ENCODE peak calls at places on chromosomes 2 and 18, in seven cellular contexts. One of them, this sample, is unnamed. For H3K4me1, the result is how much of the 10 kb centered on the place peaks cover.

GRCh38 chr2:37636209-37637077 is 35.0 kb downstream of the CDC42EP3 start:
- DNase-seq in adrenal gland: no peak
- DNase-seq in tibial nerve: no peak
- DNase-seq in prostate gland: no peak
- DNase-seq in IMR-90: no peak
- DNase-seq in stomach: no peak
- DNase-seq in transverse colon: no peak
- DNase-seq in this sample: no peak

GRCh38 chr2:70895249-70895648 is 40.5 kb upstream of the ATP6V1B1 start:
- DNase-seq in tibial nerve: no peak
- DNase-seq in adrenal gland: no peak
- DNase-seq in IMR-90: no peak
- DNase-seq in transverse colon: no peak
- DNase-seq in prostate gland: no peak
- DNase-seq in stomach: peak
- DNase-seq in this sample: no peak

GRCh38 chr18:73614812-73615211 is 532.8 kb downstream of the FBXO15 start:
- DNase-seq in transverse colon: no peak
- DNase-seq in IMR-90: peak
- DNase-seq in tibial nerve: no peak
- DNase-seq in stomach: no peak
- DNase-seq in prostate gland: no peak
- DNase-seq in adrenal gland: no peak
- DNase-seq in this sample: no peak

GRCh38 chr18:79579807-79580480 is 99.7 kb upstream of the CTDP1 start:
- DNase-seq in prostate gland: no peak
- DNase-seq in adrenal gland: no peak
- DNase-seq in tibial nerve: peak
- DNase-seq in stomach: no peak
- DNase-seq in IMR-90: no peak
- DNase-seq in transverse colon: peak
- DNase-seq in this sample: no peak

GRCh38 chr2:11558206-11558886 is 24.5 kb downstream of the GREB1 start:
- DNase-seq in stomach: no peak
- DNase-seq in transverse colon: no peak
- DNase-seq in IMR-90: no peak
- DNase-seq in tibial nerve: no peak
- DNase-seq in adrenal gland: no peak
- DNase-seq in prostate gland: no peak
- DNase-seq in this sample: no peak

GRCh38 chr2:74461187-74462053 is 3.2 kb downstream of the WBP1 start:
- DNase-seq in stomach: no peak
- DNase-seq in prostate gland: no peak
- DNase-seq in IMR-90: no peak
- DNase-seq in tibial nerve: no peak
- DNase-seq in transverse colon: no peak
- DNase-seq in adrenal gland: no peak
- DNase-seq in this sample: no peak

GRCh38 chr2:127884436-127884835 is 1.3 kb downstream of the AMMECR1L start:
- DNase-seq in prostate gland: no peak
- DNase-seq in transverse colon: peak
- DNase-seq in adrenal gland: peak
- DNase-seq in tibial nerve: no peak
- DNase-seq in IMR-90: peak
- DNase-seq in stomach: no peak
- DNase-seq in this sample: no peak

GRCh38 chr2:233912799-233913423 is 4.3 kb upstream of the TRPM8 start:
- DNase-seq in adrenal gland: no peak
- DNase-seq in transverse colon: no peak
- DNase-seq in IMR-90: peak
- DNase-seq in stomach: no peak
- DNase-seq in prostate gland: no peak
- DNase-seq in tibial nerve: no peak
- DNase-seq in this sample: no peak

GRCh38 chr2:98730851-98731708 is at the start of gene MGAT4A:
- DNase-seq in transverse colon: peak
- DNase-seq in adrenal gland: peak
- DNase-seq in IMR-90: no peak
- DNase-seq in prostate gland: peak
- DNase-seq in stomach: peak
- DNase-seq in tibial nerve: peak
- DNase-seq in this sample: peak
- TF ChIP-seq CTCF in transverse colon: peak
- TF ChIP-seq CTCF in adrenal gland: peak
- TF ChIP-seq CTCF in IMR-90: peak
- TF ChIP-seq CTCF in prostate gland: no peak
- TF ChIP-seq CTCF in stomach: no peak
- TF ChIP-seq CTCF in tibial nerve: no peak
- TF ChIP-seq CTCF in this sample: peak

DNA sequence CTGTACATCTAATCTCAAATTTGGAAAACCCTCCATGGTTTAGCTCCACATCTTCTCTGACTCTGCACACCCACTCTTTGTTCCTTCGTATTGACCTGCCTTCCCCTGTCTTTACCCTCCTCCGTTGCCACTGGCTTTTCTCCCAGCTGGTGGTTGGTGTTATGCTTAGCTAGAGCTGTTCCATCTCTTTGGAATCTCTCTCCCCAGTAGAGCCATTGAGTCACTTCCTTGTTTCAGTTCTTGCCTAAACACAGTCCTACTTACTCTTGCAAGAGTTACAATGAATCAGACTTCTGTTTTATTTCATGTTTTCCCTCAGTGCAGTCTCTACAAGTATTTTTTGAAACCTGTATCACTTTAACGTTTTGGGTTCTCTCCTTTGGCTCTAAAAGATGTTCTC is 263.9 kb downstream of the LTBP1 start:
- DNase-seq in IMR-90: peak
- DNase-seq in tibial nerve: no peak
- DNase-seq in transverse colon: no peak
- DNase-seq in prostate gland: no peak
- DNase-seq in adrenal gland: no peak
- DNase-seq in stomach: no peak
- DNase-seq in this sample: no peak
- H3K4me1 ChIP-seq in IMR-90: under half
- H3K4me1 ChIP-seq in tibial nerve: under half
- H3K4me1 ChIP-seq in transverse colon: under half
- H3K4me1 ChIP-seq in prostate gland: under half
- H3K4me1 ChIP-seq in adrenal gland: under half
- H3K4me1 ChIP-seq in stomach: under half
- H3K4me1 ChIP-seq in this sample: under half

DNA sequence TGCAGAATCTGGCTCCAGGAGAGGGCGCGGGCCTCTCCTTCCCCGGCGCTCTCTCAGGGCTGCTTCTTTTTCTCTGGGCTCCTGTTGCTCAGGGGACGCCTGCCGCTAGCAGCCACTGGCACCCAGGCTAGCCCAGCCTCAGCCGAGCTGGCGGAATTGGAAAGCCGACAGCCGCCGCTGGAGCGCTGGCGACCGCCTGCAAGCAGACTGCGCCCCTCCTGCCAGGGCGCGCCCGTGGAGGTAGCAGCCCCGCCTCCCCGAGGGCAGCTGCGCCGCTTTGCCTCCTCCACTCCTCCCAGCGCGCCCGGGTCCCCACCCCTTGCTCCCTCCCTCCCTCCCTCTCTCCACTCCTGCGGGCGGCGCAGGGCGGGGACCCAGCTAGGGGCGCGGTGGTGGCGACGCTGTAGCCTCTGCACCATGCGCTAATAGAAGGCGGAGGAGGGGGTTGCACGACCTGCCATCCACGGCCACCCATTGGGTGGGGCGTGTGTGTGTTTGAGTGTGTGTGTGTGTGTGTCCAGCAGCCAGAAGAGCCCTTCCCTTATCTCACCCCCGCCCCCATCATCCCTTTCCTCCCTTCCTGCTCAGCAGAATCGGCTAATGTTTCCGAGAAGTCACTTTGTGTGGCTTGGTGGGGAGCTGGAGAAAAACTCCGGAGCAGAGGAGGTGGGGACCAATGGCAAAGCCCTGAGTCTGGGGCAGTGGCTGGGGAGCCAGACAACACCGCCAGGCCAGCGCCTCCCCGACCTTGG is at the start of gene SCN9A:
- DNase-seq in stomach: peak
- DNase-seq in prostate gland: peak
- DNase-seq in tibial nerve: peak
- DNase-seq in IMR-90: peak
- DNase-seq in adrenal gland: peak
- DNase-seq in transverse colon: peak
- DNase-seq in this sample: peak
- TF ChIP-seq POLR2A in stomach: no peak
- TF ChIP-seq POLR2A in prostate gland: no peak
- TF ChIP-seq POLR2A in tibial nerve: peak
- TF ChIP-seq POLR2A in IMR-90: no peak
- TF ChIP-seq POLR2A in adrenal gland: no peak
- TF ChIP-seq POLR2A in transverse colon: peak
- TF ChIP-seq POLR2A in this sample: peak

GRCh38 chr2:219160186-219161017 is at the start of gene NHEJ1:
- DNase-seq in tibial nerve: peak
- DNase-seq in adrenal gland: peak
- DNase-seq in transverse colon: peak
- DNase-seq in prostate gland: peak
- DNase-seq in stomach: peak
- DNase-seq in IMR-90: peak
- DNase-seq in this sample: peak
- TF ChIP-seq CTCF in tibial nerve: peak
- TF ChIP-seq CTCF in adrenal gland: peak
- TF ChIP-seq CTCF in transverse colon: peak
- TF ChIP-seq CTCF in prostate gland: peak
- TF ChIP-seq CTCF in stomach: peak
- TF ChIP-seq CTCF in IMR-90: peak
- TF ChIP-seq CTCF in this sample: peak

GRCh38 chr2:40432916-40433315 is 19.0 kb downstream of the SLC8A1 start:
- DNase-seq in stomach: no peak
- DNase-seq in adrenal gland: no peak
- DNase-seq in tibial nerve: no peak
- DNase-seq in IMR-90: no peak
- DNase-seq in transverse colon: no peak
- DNase-seq in prostate gland: no peak
- DNase-seq in this sample: no peak

GRCh38 chr2:40435426-40436092 is 16.3 kb downstream of the SLC8A1 start:
- DNase-seq in transverse colon: no peak
- DNase-seq in IMR-90: no peak
- DNase-seq in prostate gland: no peak
- DNase-seq in tibial nerve: no peak
- DNase-seq in adrenal gland: no peak
- DNase-seq in stomach: no peak
- DNase-seq in this sample: no peak

GRCh38 chr2:40436093-40436475 is 15.8 kb downstream of the SLC8A1 start:
- DNase-seq in tibial nerve: no peak
- DNase-seq in adrenal gland: no peak
- DNase-seq in transverse colon: no peak
- DNase-seq in prostate gland: no peak
- DNase-seq in stomach: no peak
- DNase-seq in IMR-90: peak
- DNase-seq in this sample: no peak

GRCh38 chr2:40433739-40434138 is 18.2 kb downstream of the SLC8A1 start:
- DNase-seq in stomach: no peak
- DNase-seq in adrenal gland: no peak
- DNase-seq in transverse colon: no peak
- DNase-seq in IMR-90: no peak
- DNase-seq in tibial nerve: no peak
- DNase-seq in prostate gland: no peak
- DNase-seq in this sample: no peak

DNA sequence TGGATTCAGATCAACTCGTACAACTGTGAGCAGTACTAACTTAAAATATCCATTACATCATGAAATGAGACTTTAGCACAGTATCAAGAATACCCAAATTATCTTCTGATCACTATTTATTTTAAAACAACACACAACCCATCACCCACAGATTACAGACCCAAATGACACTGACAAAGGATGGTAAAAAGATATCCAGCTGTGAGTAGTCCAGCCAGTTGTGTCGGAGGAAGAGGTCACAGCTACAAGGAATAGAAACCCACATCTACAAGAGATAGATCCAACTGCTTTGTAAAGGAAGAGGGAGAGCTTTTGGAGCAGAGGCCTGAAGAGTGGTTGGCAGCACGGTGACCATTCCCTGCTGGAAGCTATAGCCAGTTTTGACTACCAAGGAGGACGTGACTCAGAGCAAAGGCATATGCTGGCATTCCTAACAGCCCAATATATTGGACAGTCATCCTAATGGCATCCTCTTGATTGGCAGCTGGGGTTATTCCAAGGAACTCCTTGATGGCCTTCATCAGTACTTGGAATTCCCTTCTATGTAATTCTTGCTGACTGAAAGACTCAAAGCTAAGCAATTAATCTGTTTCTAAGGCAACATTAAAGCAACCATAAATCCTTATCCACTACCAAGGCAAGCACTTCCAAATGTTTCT is 17.1 kb downstream of the SLC8A1 start:
- DNase-seq in stomach: no peak
- DNase-seq in IMR-90: peak
- DNase-seq in adrenal gland: no peak
- DNase-seq in tibial nerve: no peak
- DNase-seq in transverse colon: no peak
- DNase-seq in prostate gland: no peak
- DNase-seq in this sample: no peak
- H3K4me1 ChIP-seq in stomach: under half
- H3K4me1 ChIP-seq in IMR-90: under half
- H3K4me1 ChIP-seq in adrenal gland: under half
- H3K4me1 ChIP-seq in tibial nerve: under half
- H3K4me1 ChIP-seq in transverse colon: under half
- H3K4me1 ChIP-seq in prostate gland: under half
- H3K4me1 ChIP-seq in this sample: under half

GRCh38 chr2:72993147-72993546 is 75.8 kb downstream of the EMX1 start:
- DNase-seq in IMR-90: peak
- DNase-seq in stomach: peak
- DNase-seq in prostate gland: no peak
- DNase-seq in tibial nerve: no peak
- DNase-seq in transverse colon: no peak
- DNase-seq in adrenal gland: no peak
- DNase-seq in this sample: no peak

GRCh38 chr2:72993585-72994280 is 76.4 kb downstream of the EMX1 start:
- DNase-seq in prostate gland: no peak
- DNase-seq in stomach: peak
- DNase-seq in transverse colon: no peak
- DNase-seq in IMR-90: no peak
- DNase-seq in adrenal gland: no peak
- DNase-seq in tibial nerve: no peak
- DNase-seq in this sample: no peak

GRCh38 chr2:72991980-72992733 is 74.8 kb downstream of the EMX1 start:
- DNase-seq in tibial nerve: no peak
- DNase-seq in IMR-90: no peak
- DNase-seq in transverse colon: no peak
- DNase-seq in stomach: peak
- DNase-seq in adrenal gland: no peak
- DNase-seq in prostate gland: no peak
- DNase-seq in this sample: no peak

GRCh38 chr2:72991439-72991725 is 74.1 kb downstream of the EMX1 start:
- DNase-seq in prostate gland: no peak
- DNase-seq in adrenal gland: no peak
- DNase-seq in transverse colon: peak
- DNase-seq in stomach: peak
- DNase-seq in IMR-90: no peak
- DNase-seq in tibial nerve: peak
- DNase-seq in this sample: no peak

GRCh38 chr2:72992734-72993102 is 75.4 kb downstream of the EMX1 start:
- DNase-seq in transverse colon: no peak
- DNase-seq in stomach: no peak
- DNase-seq in adrenal gland: no peak
- DNase-seq in IMR-90: no peak
- DNase-seq in tibial nerve: no peak
- DNase-seq in prostate gland: no peak
- DNase-seq in this sample: no peak
- TF ChIP-seq POLR2A in transverse colon: no peak
- TF ChIP-seq POLR2A in stomach: no peak
- TF ChIP-seq POLR2A in adrenal gland: no peak
- TF ChIP-seq POLR2A in IMR-90: no peak
- TF ChIP-seq POLR2A in tibial nerve: no peak
- TF ChIP-seq POLR2A in prostate gland: no peak
- TF ChIP-seq POLR2A in this sample: no peak